ENCODE peak calls at places on chromosomes 12 and 14, in four cellular contexts. E is left lobe of liver; N is stimulated activated naive CD8-positive, alpha-beta T cell treated with anti-CD3 and anti-CD28 coated beads, Interleukin-15, Interleukin-2, amounts not matched to agents 100 U/mL and 50 U/mL, for 24 hours; H is CD4-positive, alpha-beta T cell. A is an unnamed sample.
A peak's percentile ranks its signal among the peaks of the same experiment; 100 is the strongest.

GRCh38 chr12:54189198-54189539 is 384 bp upstream of the SMUG1 start:
- ATAC-seq in E (no peak), N (no peak), H (no peak), A (no peak)

GRCh38 chr12:19018302-19018980 is 111.1 kb upstream of the PLEKHA5 start:
- ATAC-seq in E (peak; percentile 53), N (no peak), H (no peak), A (no peak)

GRCh38 chr14:54667026-54667744 is 100.3 kb downstream of the SAMD4A start:
- ATAC-seq in E (no peak), N (no peak), H (no peak), A (no peak)

GRCh38 chr14:52413729-52414453 is 99.8 kb downstream of the PTGER2 start:
- ATAC-seq in E (no peak), N (peak; percentile 90), H (no peak), A (peak; percentile 93)

GRCh38 chr12:40559865-40560264 is 132.4 kb upstream of the CNTN1 start:
- ATAC-seq in E (no peak), N (no peak), H (no peak), A (no peak)

GRCh38 chr14:76407449-76408150 is 31.7 kb downstream of the ESRRB start:
- ATAC-seq in E (no peak), N (no peak), H (no peak), A (no peak)

GRCh38 chr14:65280653-65281052 is 131.9 kb upstream of the FUT8 start:
- ATAC-seq in E (no peak), N (no peak), H (no peak), A (no peak)

GRCh38 chr12:42961395-42961794 is 371.8 kb upstream of the PRICKLE1 start:
- ATAC-seq in E (no peak), N (no peak), H (no peak), A (no peak)

GRCh38 chr12:32166510-32166909 is 59.9 kb downstream of the BICD1 start:
- ATAC-seq in E (no peak), N (no peak), H (no peak), A (no peak)

GRCh38 chr12:93876360-93876759 is 199.2 kb downstream of the CRADD start:
- ATAC-seq in E (no peak), N (no peak), H (no peak), A (no peak)

GRCh38 chr14:22296088-22296487 is 292.9 kb downstream of the DAD1 start:
- ATAC-seq in E (no peak), N (no peak), H (no peak), A (no peak)